ENCODE peak calls at places on chromosomes 3 and 15, in seven cellular contexts. E is coronary artery, O is Panc1, X is endodermal cell, A is left lung, L is ascending aorta, D is body of pancreas. J is an unnamed sample.

GRCh38 chr3:61627768-61628185 is 66.4 kb downstream of the PTPRG start:
- DNase-seq in A (no peak), X (no peak), L (no peak), O (no peak), D (peak; percentile 14), E (no peak), J (no peak)

GRCh38 chr3:129360224-129360623 is 68.2 kb downstream of the EFCAB12 start:
- DNase-seq in D (no peak), A (no peak), O (no peak), E (no peak), X (peak; percentile 78), L (no peak), J (no peak)

GRCh38 chr3:171183042-171183441 is 156.5 kb upstream of the SLC2A2 start:
- DNase-seq in D (peak; percentile 43), O (no peak), L (no peak), X (no peak), E (no peak), A (no peak), J (no peak)

GRCh38 chr15:86076468-86076867 is 3.2 kb upstream of the AGBL1 start:
- DNase-seq in L (no peak), E (no peak), A (no peak), O (no peak), X (no peak), D (no peak), J (no peak)

GRCh38 chr3:142272200-142272891 is 47.0 kb upstream of the GK5 start:
- DNase-seq in A (no peak), X (no peak), O (no peak), L (no peak), E (no peak), D (no peak), J (no peak)

GRCh38 chr3:93983408-93983807 is 3.5 kb downstream of the ARL13B start:
- DNase-seq in O (no peak), X (no peak), L (no peak), D (no peak), E (no peak), A (no peak), J (no peak)

GRCh38 chr15:53833134-53833624 is 73.7 kb upstream of the WDR72 start:
- DNase-seq in E (no peak), L (no peak), X (no peak), D (peak; percentile 31), A (no peak), O (no peak), J (no peak)

GRCh38 chr15:75538376-75538775 is 40.7 kb downstream of the PTPN9 start:
- DNase-seq in L (no peak), E (no peak), O (no peak), D (no peak), A (no peak), X (no peak), J (no peak)

GRCh38 chr3:70281663-70282062 is 30.8 kb downstream of the MDFIC2 start:
- DNase-seq in D (no peak), O (no peak), L (no peak), A (no peak), E (no peak), X (no peak), J (no peak)

GRCh38 chr15:60390931-60391501 is 6.8 kb downstream of the ANXA2 start:
- DNase-seq in D (peak; percentile 15), E (peak; percentile 84), L (peak; percentile 23), O (no peak), X (peak; percentile 79), A (no peak), J (no peak)

GRCh38 chr3:123636431-123636841 is 51.6 kb upstream of the HACD2 start:
- DNase-seq in E (no peak), X (peak; percentile 96), D (peak; percentile 95), O (no peak), A (no peak), L (no peak), J (peak; percentile 45)

GRCh38 chr15:60351066-60351465 is 46.7 kb downstream of the ANXA2 start:
- DNase-seq in X (no peak), E (no peak), D (no peak), A (no peak), L (no peak), O (no peak), J (no peak)

GRCh38 chr15:64197425-64197824 is 34.6 kb upstream of the PPIB start:
- DNase-seq in D (no peak), L (no peak), A (no peak), E (no peak), O (no peak), X (no peak), J (no peak)

GRCh38 chr3:183265713-183266417 is 12.8 kb downstream of the B3GNT5 start:
- DNase-seq in O (peak; percentile 97), D (peak; percentile 58), E (no peak), X (no peak), A (no peak), L (no peak), J (no peak)

GRCh38 chr15:97479957-97480356 is 480.5 kb upstream of the ARRDC4 start:
- DNase-seq in X (no peak), A (no peak), D (no peak), E (no peak), O (no peak), L (no peak), J (no peak)

GRCh38 chr15:97483232-97483631 is 477.3 kb upstream of the ARRDC4 start:
- DNase-seq in L (no peak), O (no peak), D (no peak), A (no peak), X (no peak), E (no peak), J (no peak)

GRCh38 chr15:97482521-97482920 is 478.0 kb upstream of the ARRDC4 start:
- DNase-seq in D (no peak), X (peak; percentile 77), A (no peak), O (no peak), E (no peak), L (no peak), J (no peak)
- TF ChIP-seq CTCF in D (no peak), X (peak; percentile 84), A (no peak), O (no peak), E (no peak), L (no peak), J (peak; percentile 64)

GRCh38 chr3:159669024-159669476 is 319.6 kb upstream of the IL12A start:
- DNase-seq in L (no peak), D (no peak), E (no peak), O (no peak), X (no peak), A (no peak), J (no peak)

GRCh38 chr3:159675285-159675684 is 313.4 kb upstream of the IL12A start:
- DNase-seq in A (no peak), E (no peak), X (no peak), L (no peak), D (no peak), O (no peak), J (no peak)

GRCh38 chr3:159669753-159670152 is 318.9 kb upstream of the IL12A start:
- DNase-seq in E (no peak), L (no peak), X (peak; percentile 56), O (no peak), D (no peak), A (no peak), J (no peak)

GRCh38 chr3:159674583-159674982 is 314.1 kb upstream of the IL12A start:
- DNase-seq in D (no peak), X (no peak), E (no peak), A (no peak), O (no peak), L (no peak), J (no peak)

DNA sequence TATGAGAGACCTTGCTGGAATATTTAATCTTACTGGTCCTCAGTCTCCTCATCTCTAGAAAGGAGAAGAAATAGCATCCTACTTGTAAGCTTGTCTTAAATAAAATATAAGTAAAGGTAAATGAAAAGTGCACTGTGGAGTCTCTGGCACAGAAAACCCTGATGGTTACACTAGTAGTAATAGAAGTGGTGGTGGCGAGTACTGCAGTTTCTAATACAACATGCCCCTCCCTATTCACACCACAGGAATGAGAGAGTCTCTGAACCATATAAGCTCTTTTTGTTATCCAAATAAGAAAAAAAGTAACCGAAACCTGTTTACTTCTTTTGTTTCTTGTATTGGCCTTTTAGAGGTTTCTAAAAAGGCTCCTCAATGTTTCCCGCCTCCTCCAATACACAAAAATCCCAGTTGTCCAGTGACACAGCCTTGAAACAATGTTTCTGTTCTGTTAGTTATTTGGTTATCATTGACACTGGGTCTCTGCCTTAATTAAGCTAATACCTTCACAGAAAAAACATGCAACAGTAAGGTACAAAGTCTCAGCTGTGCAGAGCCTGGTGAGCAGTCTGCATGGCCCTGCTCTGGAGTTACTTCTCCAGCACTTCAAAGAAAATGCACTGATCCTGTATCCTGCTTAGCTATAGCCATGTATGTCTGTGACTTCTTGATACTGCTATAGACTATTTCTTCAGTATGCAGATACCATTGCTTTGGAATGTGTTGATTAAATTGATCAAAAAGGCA is 315.7 kb upstream of the IL12A start:
- DNase-seq in O (no peak), D (no peak), A (no peak), E (no peak), L (no peak), X (no peak), J (no peak)
- TF ChIP-seq CTCF in O (no peak), D (no peak), A (no peak), E (no peak), L (no peak), X (peak; percentile 58), J (peak; percentile 36)

GRCh38 chr3:156290917-156291268 is 170.5 kb downstream of the KCNAB1 start:
- DNase-seq in X (no peak), O (no peak), A (no peak), D (no peak), L (no peak), E (no peak), J (no peak)
- TF ChIP-seq CTCF in X (no peak), O (no peak), A (no peak), D (no peak), L (no peak), E (no peak), J (no peak)

GRCh38 chr15:62648954-62649353 is 393.6 kb upstream of the TPM1 start:
- DNase-seq in L (no peak), X (no peak), O (no peak), D (peak; percentile 41), E (no peak), A (no peak), J (no peak)
- TF ChIP-seq CTCF in L (peak; percentile 21), X (peak; percentile 67), O (peak; percentile 60), D (peak; percentile 49), E (no peak), A (peak; percentile 32), J (no peak)

J was measured in progenitor cell of endocrine pancreas.